ENCODE peak calls at places on chromosomes 3 and 15, in nine cellular contexts. One of them, this sample, is unnamed.

GRCh38 chr3:13598926-13599886 is 50.3 kb downstream of the FBLN2 start:
- DNase-seq in RPMI8226: no peak
- DNase-seq in activated T-cell treated with anti-CD3 and anti-CD28 coated beads for 24 hours: no peak
- DNase-seq in left ventricle myocardium inferior: no peak
- DNase-seq in stimulated activated CD8-positive, alpha-beta memory T cell treated with anti-CD3 and anti-CD28 coated beads, Interleukin-2, amount 100 ng/mL, for 1 hour: no peak
- DNase-seq in MG63: peak
- DNase-seq in hypothalamus: no peak
- DNase-seq in ovary: no peak
- DNase-seq in right atrium auricular region: no peak
- DNase-seq in this sample: peak

GRCh38 chr15:73437541-73438109 is 5.3 kb upstream of the REC114 start:
- DNase-seq in RPMI8226: no peak
- DNase-seq in activated T-cell treated with anti-CD3 and anti-CD28 coated beads for 24 hours: no peak
- DNase-seq in left ventricle myocardium inferior: no peak
- DNase-seq in stimulated activated CD8-positive, alpha-beta memory T cell treated with anti-CD3 and anti-CD28 coated beads, Interleukin-2, amount 100 ng/mL, for 1 hour: no peak
- DNase-seq in MG63: no peak
- DNase-seq in hypothalamus: no peak
- DNase-seq in ovary: no peak
- DNase-seq in right atrium auricular region: no peak
- DNase-seq in this sample: no peak

GRCh38 chr15:90221251-90221900 is 12.4 kb downstream of the CIB1 start:
- DNase-seq in RPMI8226: peak
- DNase-seq in activated T-cell treated with anti-CD3 and anti-CD28 coated beads for 24 hours: no peak
- DNase-seq in left ventricle myocardium inferior: peak
- DNase-seq in stimulated activated CD8-positive, alpha-beta memory T cell treated with anti-CD3 and anti-CD28 coated beads, Interleukin-2, amount 100 ng/mL, for 1 hour: no peak
- DNase-seq in MG63: peak
- DNase-seq in hypothalamus: peak
- DNase-seq in ovary: peak
- DNase-seq in right atrium auricular region: peak
- DNase-seq in this sample: peak

GRCh38 chr3:14511623-14511965 is 28.5 kb downstream of the GRIP2 start:
- DNase-seq in RPMI8226: no peak
- DNase-seq in activated T-cell treated with anti-CD3 and anti-CD28 coated beads for 24 hours: no peak
- DNase-seq in left ventricle myocardium inferior: no peak
- DNase-seq in stimulated activated CD8-positive, alpha-beta memory T cell treated with anti-CD3 and anti-CD28 coated beads, Interleukin-2, amount 100 ng/mL, for 1 hour: no peak
- DNase-seq in MG63: no peak
- DNase-seq in hypothalamus: no peak
- DNase-seq in ovary: no peak
- DNase-seq in right atrium auricular region: no peak
- DNase-seq in this sample: no peak

GRCh38 chr3:129343643-129344360 is 65.1 kb downstream of the HMCES start:
- DNase-seq in RPMI8226: peak
- DNase-seq in activated T-cell treated with anti-CD3 and anti-CD28 coated beads for 24 hours: peak
- DNase-seq in left ventricle myocardium inferior: no peak
- DNase-seq in stimulated activated CD8-positive, alpha-beta memory T cell treated with anti-CD3 and anti-CD28 coated beads, Interleukin-2, amount 100 ng/mL, for 1 hour: peak
- DNase-seq in MG63: no peak
- DNase-seq in hypothalamus: no peak
- DNase-seq in ovary: no peak
- DNase-seq in right atrium auricular region: no peak
- DNase-seq in this sample: peak

GRCh38 chr3:46489875-46490274 is 7.9 kb upstream of the RTP3 start:
- DNase-seq in RPMI8226: no peak
- DNase-seq in activated T-cell treated with anti-CD3 and anti-CD28 coated beads for 24 hours: no peak
- DNase-seq in left ventricle myocardium inferior: no peak
- DNase-seq in stimulated activated CD8-positive, alpha-beta memory T cell treated with anti-CD3 and anti-CD28 coated beads, Interleukin-2, amount 100 ng/mL, for 1 hour: no peak
- DNase-seq in MG63: no peak
- DNase-seq in hypothalamus: no peak
- DNase-seq in ovary: no peak
- DNase-seq in right atrium auricular region: peak
- DNase-seq in this sample: no peak

GRCh38 chr3:51559266-51559907 is 20.9 kb downstream of the RAD54L2 start:
- DNase-seq in RPMI8226: no peak
- DNase-seq in activated T-cell treated with anti-CD3 and anti-CD28 coated beads for 24 hours: no peak
- DNase-seq in left ventricle myocardium inferior: no peak
- DNase-seq in stimulated activated CD8-positive, alpha-beta memory T cell treated with anti-CD3 and anti-CD28 coated beads, Interleukin-2, amount 100 ng/mL, for 1 hour: no peak
- DNase-seq in MG63: peak
- DNase-seq in hypothalamus: no peak
- DNase-seq in ovary: peak
- DNase-seq in right atrium auricular region: peak
- DNase-seq in this sample: no peak

GRCh38 chr3:81173514-81173913 is 587.9 kb downstream of the GBE1 start:
- DNase-seq in RPMI8226: no peak
- DNase-seq in activated T-cell treated with anti-CD3 and anti-CD28 coated beads for 24 hours: no peak
- DNase-seq in left ventricle myocardium inferior: no peak
- DNase-seq in stimulated activated CD8-positive, alpha-beta memory T cell treated with anti-CD3 and anti-CD28 coated beads, Interleukin-2, amount 100 ng/mL, for 1 hour: no peak
- DNase-seq in MG63: no peak
- DNase-seq in hypothalamus: no peak
- DNase-seq in ovary: no peak
- DNase-seq in right atrium auricular region: no peak
- DNase-seq in this sample: no peak

GRCh38 chr3:119831941-119832371 is 50.1 kb downstream of the NR1I2 start:
- DNase-seq in RPMI8226: no peak
- DNase-seq in activated T-cell treated with anti-CD3 and anti-CD28 coated beads for 24 hours: no peak
- DNase-seq in left ventricle myocardium inferior: no peak
- DNase-seq in stimulated activated CD8-positive, alpha-beta memory T cell treated with anti-CD3 and anti-CD28 coated beads, Interleukin-2, amount 100 ng/mL, for 1 hour: no peak
- DNase-seq in MG63: no peak
- DNase-seq in hypothalamus: no peak
- DNase-seq in ovary: no peak
- DNase-seq in right atrium auricular region: no peak
- DNase-seq in this sample: no peak

GRCh38 chr3:109059289-109059688 is 58.6 kb downstream of the MORC1 start:
- DNase-seq in RPMI8226: peak
- DNase-seq in activated T-cell treated with anti-CD3 and anti-CD28 coated beads for 24 hours: no peak
- DNase-seq in left ventricle myocardium inferior: no peak
- DNase-seq in stimulated activated CD8-positive, alpha-beta memory T cell treated with anti-CD3 and anti-CD28 coated beads, Interleukin-2, amount 100 ng/mL, for 1 hour: no peak
- DNase-seq in MG63: no peak
- DNase-seq in hypothalamus: no peak
- DNase-seq in ovary: no peak
- DNase-seq in right atrium auricular region: no peak
- DNase-seq in this sample: no peak

GRCh38 chr15:31341036-31341435 is 14.4 kb downstream of the KLF13 start:
- DNase-seq in RPMI8226: no peak
- DNase-seq in activated T-cell treated with anti-CD3 and anti-CD28 coated beads for 24 hours: no peak
- DNase-seq in left ventricle myocardium inferior: no peak
- DNase-seq in stimulated activated CD8-positive, alpha-beta memory T cell treated with anti-CD3 and anti-CD28 coated beads, Interleukin-2, amount 100 ng/mL, for 1 hour: no peak
- DNase-seq in MG63: no peak
- DNase-seq in hypothalamus: no peak
- DNase-seq in ovary: no peak
- DNase-seq in right atrium auricular region: no peak
- DNase-seq in this sample: no peak

GRCh38 chr3:153145454-153145853 is 16.6 kb upstream of the RAP2B start:
- DNase-seq in RPMI8226: no peak
- DNase-seq in activated T-cell treated with anti-CD3 and anti-CD28 coated beads for 24 hours: no peak
- DNase-seq in left ventricle myocardium inferior: no peak
- DNase-seq in stimulated activated CD8-positive, alpha-beta memory T cell treated with anti-CD3 and anti-CD28 coated beads, Interleukin-2, amount 100 ng/mL, for 1 hour: no peak
- DNase-seq in MG63: no peak
- DNase-seq in hypothalamus: no peak
- DNase-seq in ovary: no peak
- DNase-seq in right atrium auricular region: no peak
- DNase-seq in this sample: no peak

GRCh38 chr15:79171320-79172031 is 80.9 kb upstream of the RASGRF1 start:
- DNase-seq in RPMI8226: no peak
- DNase-seq in activated T-cell treated with anti-CD3 and anti-CD28 coated beads for 24 hours: no peak
- DNase-seq in left ventricle myocardium inferior: no peak
- DNase-seq in stimulated activated CD8-positive, alpha-beta memory T cell treated with anti-CD3 and anti-CD28 coated beads, Interleukin-2, amount 100 ng/mL, for 1 hour: no peak
- DNase-seq in MG63: no peak
- DNase-seq in hypothalamus: no peak
- DNase-seq in ovary: no peak
- DNase-seq in right atrium auricular region: peak
- DNase-seq in this sample: no peak

GRCh38 chr15:51613988-51614387 is 8.6 kb downstream of the DMXL2 start:
- DNase-seq in RPMI8226: no peak
- DNase-seq in activated T-cell treated with anti-CD3 and anti-CD28 coated beads for 24 hours: no peak
- DNase-seq in left ventricle myocardium inferior: no peak
- DNase-seq in stimulated activated CD8-positive, alpha-beta memory T cell treated with anti-CD3 and anti-CD28 coated beads, Interleukin-2, amount 100 ng/mL, for 1 hour: no peak
- DNase-seq in MG63: no peak
- DNase-seq in hypothalamus: no peak
- DNase-seq in ovary: no peak
- DNase-seq in right atrium auricular region: no peak
- DNase-seq in this sample: no peak

GRCh38 chr15:31295660-31296059 is 31.0 kb upstream of the KLF13 start:
- DNase-seq in RPMI8226: no peak
- DNase-seq in activated T-cell treated with anti-CD3 and anti-CD28 coated beads for 24 hours: no peak
- DNase-seq in left ventricle myocardium inferior: no peak
- DNase-seq in stimulated activated CD8-positive, alpha-beta memory T cell treated with anti-CD3 and anti-CD28 coated beads, Interleukin-2, amount 100 ng/mL, for 1 hour: no peak
- DNase-seq in MG63: no peak
- DNase-seq in hypothalamus: no peak
- DNase-seq in ovary: no peak
- DNase-seq in right atrium auricular region: peak
- DNase-seq in this sample: no peak

GRCh38 chr3:141793476-141794260 is 30.5 kb downstream of the GRK7 start:
- DNase-seq in RPMI8226: no peak
- DNase-seq in activated T-cell treated with anti-CD3 and anti-CD28 coated beads for 24 hours: no peak
- DNase-seq in left ventricle myocardium inferior: no peak
- DNase-seq in stimulated activated CD8-positive, alpha-beta memory T cell treated with anti-CD3 and anti-CD28 coated beads, Interleukin-2, amount 100 ng/mL, for 1 hour: no peak
- DNase-seq in MG63: no peak
- DNase-seq in hypothalamus: no peak
- DNase-seq in ovary: no peak
- DNase-seq in right atrium auricular region: no peak
- DNase-seq in this sample: no peak

GRCh38 chr3:195101927-195102608 is 168.9 kb downstream of the XXYLT1 start:
- DNase-seq in RPMI8226: no peak
- DNase-seq in activated T-cell treated with anti-CD3 and anti-CD28 coated beads for 24 hours: no peak
- DNase-seq in left ventricle myocardium inferior: no peak
- DNase-seq in stimulated activated CD8-positive, alpha-beta memory T cell treated with anti-CD3 and anti-CD28 coated beads, Interleukin-2, amount 100 ng/mL, for 1 hour: no peak
- DNase-seq in MG63: no peak
- DNase-seq in hypothalamus: no peak
- DNase-seq in ovary: no peak
- DNase-seq in right atrium auricular region: no peak
- DNase-seq in this sample: no peak

GRCh38 chr3:190585771-190586630 is 72.1 kb downstream of the IL1RAP start:
- DNase-seq in RPMI8226: no peak
- DNase-seq in activated T-cell treated with anti-CD3 and anti-CD28 coated beads for 24 hours: peak
- DNase-seq in left ventricle myocardium inferior: no peak
- DNase-seq in stimulated activated CD8-positive, alpha-beta memory T cell treated with anti-CD3 and anti-CD28 coated beads, Interleukin-2, amount 100 ng/mL, for 1 hour: no peak
- DNase-seq in MG63: peak
- DNase-seq in hypothalamus: no peak
- DNase-seq in ovary: no peak
- DNase-seq in right atrium auricular region: peak
- DNase-seq in this sample: no peak

GRCh38 chr3:148079370-148079769 is 618.3 kb upstream of the AGTR1 start:
- DNase-seq in RPMI8226: no peak
- DNase-seq in activated T-cell treated with anti-CD3 and anti-CD28 coated beads for 24 hours: no peak
- DNase-seq in left ventricle myocardium inferior: no peak
- DNase-seq in stimulated activated CD8-positive, alpha-beta memory T cell treated with anti-CD3 and anti-CD28 coated beads, Interleukin-2, amount 100 ng/mL, for 1 hour: no peak
- DNase-seq in MG63: peak
- DNase-seq in hypothalamus: peak
- DNase-seq in ovary: no peak
- DNase-seq in right atrium auricular region: peak
- DNase-seq in this sample: peak